ENCODE peak calls at places on chromosome 15, in eight cellular contexts. I is GM13977; Q is Daoy; S is SIG-M5; L is CD4-positive, alpha-beta T cell; H is IMR-90; N is activated CD4-positive, alpha-beta T cell treated with anti-CD3 and anti-CD28 coated beads, Interleukin-2, amount 10 ng/mL, durations not matched to agents 7 days and 5 days; K is MM.1S. R is an unnamed sample.

GRCh38 chr15:90347666-90348065 is 4.4 kb upstream of the ZNF774 start:
- DNase-seq in Q (no peak), K (no peak), N (no peak), L (no peak), I (no peak), S (no peak), H (peak; percentile 31), R (no peak)

GRCh38 chr15:57485869-57486268 is 105.8 kb upstream of the MYZAP start:
- DNase-seq in N (no peak), K (no peak), L (no peak), Q (peak; percentile 93), I (no peak), H (peak; percentile 83), S (no peak), R (peak; percentile 44)

GRCh38 chr15:29920515-29920914 is 98.2 kb upstream of the TJP1 start:
- DNase-seq in I (no peak), S (no peak), L (no peak), N (no peak), K (no peak), Q (peak; percentile 66), H (peak; percentile 49), R (no peak)

GRCh38 chr15:57921371-57921770 is 144.1 kb downstream of the ALDH1A2 start:
- DNase-seq in H (no peak), I (no peak), L (no peak), S (no peak), N (no peak), Q (no peak), K (no peak), R (no peak)

GRCh38 chr15:93102211-93102610 is 13.2 kb upstream of the RGMA start:
- DNase-seq in H (no peak), Q (no peak), N (no peak), K (no peak), L (no peak), I (no peak), S (no peak), R (no peak)

GRCh38 chr15:99438222-99438592 is 127.6 kb upstream of the MEF2A start:
- DNase-seq in H (no peak), K (no peak), N (no peak), Q (no peak), I (no peak), L (no peak), S (no peak), R (no peak)

GRCh38 chr15:52118969-52119749 is 6.6 kb upstream of the BCL2L10 start:
- DNase-seq in I (no peak), L (no peak), S (no peak), N (no peak), K (no peak), Q (no peak), H (no peak), R (no peak)

GRCh38 chr15:101561584-101561906 is 72.0 kb upstream of the PCSK6 start:
- DNase-seq in Q (no peak), S (no peak), H (no peak), L (no peak), K (no peak), I (no peak), N (no peak), R (no peak)

GRCh38 chr15:33048255-33048654 is 146.3 kb downstream of the FMN1 start:
- DNase-seq in L (no peak), H (no peak), K (no peak), N (no peak), S (no peak), Q (no peak), I (no peak), R (no peak)

GRCh38 chr15:48392356-48392755 is 61.1 kb downstream of the DUT start:
- DNase-seq in K (no peak), H (no peak), L (no peak), Q (no peak), I (no peak), S (no peak), N (no peak), R (no peak)

GRCh38 chr15:68145706-68146105 is 59.4 kb downstream of the CALML4 start:
- DNase-seq in S (no peak), H (peak; percentile 25), I (no peak), N (no peak), L (no peak), K (no peak), Q (no peak), R (no peak)

GRCh38 chr15:69035205-69035917 is 20.9 kb downstream of the NOX5 start:
- DNase-seq in L (no peak), K (no peak), S (no peak), Q (peak; percentile 63), I (no peak), H (no peak), N (no peak), R (peak; percentile 81)

GRCh38 chr15:79337591-79337990 is 26.7 kb downstream of the TMED3 start:
- DNase-seq in S (no peak), I (no peak), K (no peak), N (no peak), Q (no peak), L (no peak), H (no peak), R (no peak)

GRCh38 chr15:39075311-39075710 is 505.6 kb upstream of the THBS1 start:
- DNase-seq in S (no peak), Q (no peak), K (no peak), I (no peak), N (no peak), H (peak; percentile 48), L (no peak), R (no peak)

GRCh38 chr15:74438696-74439316 is 5.0 kb upstream of the SEMA7A start:
- DNase-seq in Q (peak; percentile 84), S (no peak), I (peak; percentile 85), H (peak; percentile 77), L (peak; percentile 61), N (peak; percentile 82), K (peak; percentile 82), R (peak; percentile 78)

GRCh38 chr15:45157056-45157455 is 27.3 kb downstream of the DUOX1 start:
- DNase-seq in S (no peak), K (no peak), L (no peak), I (no peak), H (peak; percentile 78), Q (no peak), N (no peak), R (no peak)

GRCh38 chr15:92277776-92278175 is 115.9 kb upstream of the ST8SIA2 start:
- DNase-seq in S (no peak), I (no peak), N (no peak), Q (peak; percentile 39), L (no peak), H (no peak), K (peak; percentile 36), R (no peak)

GRCh38 chr15:62928242-62928995 is 114.1 kb upstream of the TPM1 start:
- DNase-seq in N (no peak), L (no peak), K (no peak), I (no peak), S (no peak), H (peak; percentile 92), Q (peak; percentile 96), R (no peak)

GRCh38 chr15:28929200-28929599 is 43.4 kb downstream of the APBA2 start:
- DNase-seq in K (no peak), L (no peak), I (no peak), S (no peak), N (no peak), Q (no peak), H (no peak), R (no peak)

GRCh38 chr15:100152463-100152862 is 189.3 kb downstream of the ADAMTS17 start:
- DNase-seq in N (no peak), S (no peak), H (no peak), Q (no peak), L (no peak), K (no peak), I (no peak), R (no peak)

GRCh38 chr15:99409097-99409473 is 156.7 kb upstream of the MEF2A start:
- DNase-seq in I (peak; percentile 63), Q (peak; percentile 79), H (peak; percentile 60), N (peak; percentile 28), L (peak; percentile 32), S (no peak), K (no peak), R (peak; percentile 65)

GRCh38 chr15:25663515-25663914 is 199.6 kb downstream of the ATP10A start:
- DNase-seq in H (no peak), S (no peak), K (no peak), N (no peak), Q (no peak), I (no peak), L (no peak), R (no peak)

GRCh38 chr15:70104227-70104626 is 6.5 kb upstream of the TLE3 start:
- DNase-seq in K (no peak), H (no peak), S (no peak), L (no peak), I (no peak), Q (no peak), N (no peak), R (no peak)

GRCh38 chr15:55827965-55828364 is 85.0 kb upstream of the PRTG start:
- DNase-seq in L (no peak), N (no peak), K (no peak), I (no peak), S (no peak), Q (no peak), H (no peak), R (no peak)

GRCh38 chr15:33313491-33313890 is 2.7 kb downstream of the RYR3 start:
- DNase-seq in K (no peak), Q (peak; percentile 21), N (no peak), H (no peak), L (no peak), S (no peak), I (no peak), R (no peak)

GRCh38 chr15:48925714-48926223 is 38.0 kb downstream of the SHC4 start:
- DNase-seq in N (no peak), S (peak; percentile 6), I (no peak), H (peak; percentile 97), K (no peak), Q (peak; percentile 89), L (no peak), R (no peak)

GRCh38 chr15:73357999-73358665 is 10.6 kb downstream of the HCN4 start:
- DNase-seq in I (no peak), K (no peak), N (no peak), H (no peak), S (no peak), Q (no peak), L (no peak), R (no peak)

GRCh38 chr15:48427960-48428547 is 96.8 kb downstream of the DUT start:
- DNase-seq in S (no peak), I (no peak), Q (peak; percentile 69), K (no peak), N (no peak), H (peak; percentile 81), L (no peak), R (no peak)

GRCh38 chr15:43106486-43106829 is 620 bp upstream of the UBR1 start:
- DNase-seq in I (no peak), Q (no peak), H (no peak), K (no peak), S (no peak), L (no peak), N (no peak), R (no peak)

GRCh38 chr15:65791335-65792129 is 561 bp downstream of the DENND4A start:
- DNase-seq in I (peak; percentile 65), Q (no peak), L (peak; percentile 18), H (no peak), S (no peak), K (no peak), N (no peak), R (peak; percentile 67)

GRCh38 chr15:33278816-33279612 is 31.8 kb upstream of the RYR3 start:
- DNase-seq in I (no peak), H (peak; percentile 84), L (no peak), S (no peak), N (no peak), K (no peak), Q (peak; percentile 97), R (no peak)

GRCh38 chr15:87863152-87863551 is 393.4 kb downstream of the NTRK3 start:
- DNase-seq in Q (no peak), L (no peak), K (no peak), N (no peak), I (no peak), S (no peak), H (peak; percentile 16), R (peak; percentile 47)

GRCh38 chr15:78353093-78353492 is 12.9 kb downstream of the CRABP1 start:
- DNase-seq in N (no peak), K (peak; percentile 10), L (no peak), Q (no peak), S (no peak), I (no peak), H (peak; percentile 5), R (no peak)

GRCh38 chr15:69595009-69595825 is 142.6 kb downstream of the RPLP1 start:
- DNase-seq in H (no peak), I (no peak), S (no peak), K (no peak), N (no peak), L (no peak), Q (no peak), R (no peak)